ENCODE peak calls at places on chromosomes 16 and 17, in four cellular contexts. L, U, E and Z are unnamed samples.
A peak's percentile ranks its signal among the peaks of the same experiment; 100 is the strongest.

GRCh38 chr16:66874079-66874775 is 6.1 kb upstream of the PDP2 start:
- DNase-seq in L (no peak), U (no peak), E (no peak), Z (no peak)

GRCh38 chr17:77619851-77620250 is 338.7 kb upstream of the TNRC6C start:
- DNase-seq in L (no peak), U (no peak), E (no peak), Z (no peak)

GRCh38 chr16:31248344-31248743 is 11.4 kb upstream of the ITGAM start:
- DNase-seq in L (no peak), U (no peak), E (no peak), Z (no peak)

GRCh38 chr16:1525871-1526607 is 7.4 kb upstream of the TMEM204 start:
- DNase-seq in L (no peak), U (no peak), E (no peak), Z (no peak)

GRCh38 chr16:85301171-85301690 is 189.0 kb upstream of the CIBAR2 start:
- DNase-seq in L (no peak), U (no peak), E (no peak), Z (no peak)

GRCh38 chr16:68147438-68147837 is 62.3 kb downstream of the NFATC3 start:
- DNase-seq in L (no peak), U (no peak), E (no peak), Z (no peak)

GRCh38 chr17:57861000-57861736 is 11.3 kb upstream of the MRPS23 start:
- DNase-seq in L (peak; percentile 58), U (peak; percentile 94), E (peak; percentile 63), Z (no peak)

GRCh38 chr16:83680980-83681379 is 126.8 kb upstream of the HSBP1 start:
- DNase-seq in L (no peak), U (no peak), E (no peak), Z (no peak)

GRCh38 chr17:6135216-6135615 is 65.0 kb downstream of the WSCD1 start:
- DNase-seq in L (no peak), U (no peak), E (no peak), Z (no peak)

GRCh38 chr17:47225436-47225858 is 16.3 kb downstream of the MYL4 start:
- DNase-seq in L (no peak), U (peak; percentile 45), E (no peak), Z (no peak)

GRCh38 chr16:5020551-5020950 is 13.2 kb downstream of the NAGPA start:
- DNase-seq in L (no peak), U (no peak), E (no peak), Z (no peak)

GRCh38 chr17:11853321-11854151 is 143.7 kb downstream of the ZNF18 start:
- DNase-seq in L (no peak), U (no peak), E (no peak), Z (no peak)

GRCh38 chr16:85994492-85995433 is 95.8 kb downstream of the IRF8 start:
- DNase-seq in L (no peak), U (no peak), E (no peak), Z (no peak)

GRCh38 chr16:65950211-65950610 is 416.3 kb upstream of the CDH5 start:
- DNase-seq in L (no peak), U (no peak), E (no peak), Z (no peak)

DNA sequence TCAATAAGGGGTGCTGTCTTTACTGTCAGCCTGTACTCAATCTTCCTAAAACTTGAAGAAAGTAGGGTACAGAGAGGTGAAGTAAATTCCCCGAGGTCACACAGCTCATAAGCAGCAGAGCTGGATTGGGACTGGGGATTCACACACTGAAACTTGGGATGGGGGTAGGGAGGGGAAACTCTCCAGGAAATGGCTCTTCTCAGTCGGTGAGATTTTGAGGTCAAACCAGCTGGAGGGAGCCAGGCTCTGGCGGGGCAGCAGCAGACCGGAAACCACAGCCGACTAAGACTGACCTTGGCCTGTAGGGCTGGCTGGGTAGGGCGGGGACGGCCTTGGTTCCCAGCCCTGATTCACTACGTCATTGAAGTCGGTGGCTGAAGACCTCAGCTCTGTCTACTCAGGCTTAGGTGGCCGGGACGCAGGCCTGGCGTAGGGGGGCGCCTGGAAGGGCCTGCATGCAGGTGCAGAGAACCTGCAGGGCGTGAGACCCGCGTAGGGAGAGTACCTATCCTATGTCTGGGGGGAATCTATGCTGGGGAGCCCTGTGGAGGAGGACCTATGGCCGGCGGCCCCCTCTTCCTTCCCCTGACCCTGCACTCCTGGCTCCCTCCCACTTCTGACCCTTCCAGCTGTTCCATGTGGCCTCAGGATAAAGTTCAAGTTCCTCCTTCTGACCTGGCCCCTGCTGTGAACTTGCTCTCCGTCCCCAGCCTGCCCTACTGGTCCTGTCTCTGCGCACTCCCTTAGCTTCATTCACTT is 11.8 kb upstream of the SLC4A1 start:
- DNase-seq in L (peak; percentile 80), U (peak; percentile 86), E (peak; percentile 81), Z (no peak)
- TF ChIP-seq ELF4 in L (no peak), U (no peak), E (peak; percentile 32), Z (no peak)

DNA sequence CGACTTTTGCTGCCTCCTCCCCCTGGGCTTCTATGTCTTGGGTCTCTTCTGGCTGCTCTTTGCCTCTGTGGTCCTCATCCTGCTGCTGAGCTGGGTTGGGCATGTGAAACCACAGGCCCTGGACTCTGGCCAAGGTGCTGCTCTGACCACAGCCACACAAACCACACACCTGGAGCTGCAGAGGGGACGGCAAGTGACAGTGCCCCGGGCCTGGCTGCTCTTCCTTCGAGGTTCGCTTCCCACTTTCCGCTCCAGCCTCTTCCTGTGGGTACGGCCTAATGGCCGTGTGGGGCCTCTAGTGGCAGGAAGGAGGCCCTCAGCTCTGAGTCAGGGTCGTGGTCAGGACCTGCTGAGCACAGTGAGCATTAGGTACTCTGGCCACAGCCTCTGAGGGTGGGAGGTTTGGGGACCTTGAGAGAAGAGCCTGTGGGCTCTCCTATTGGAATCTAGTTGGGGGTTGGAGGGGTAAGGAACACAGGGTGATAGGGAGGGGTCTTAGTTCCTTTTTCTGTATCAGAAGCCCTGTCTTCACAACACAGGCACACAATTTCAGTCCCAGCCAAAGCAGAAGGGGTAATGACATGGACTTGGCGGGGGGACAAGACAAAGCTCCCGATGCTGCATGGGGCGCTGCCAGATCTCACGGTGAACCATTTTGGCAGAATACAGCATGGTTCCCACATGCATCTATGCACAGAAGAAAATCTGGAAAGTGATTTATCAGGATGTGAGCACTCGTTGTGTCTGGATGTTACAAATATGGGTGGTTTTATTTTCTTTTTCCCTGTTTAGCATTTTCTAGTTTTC is 2.3 kb downstream of the GP1BA start:
- DNase-seq in L (peak; percentile 50), U (peak; percentile 46), E (peak; percentile 28), Z (no peak)
- TF ChIP-seq ELF4 in L (no peak), U (no peak), E (no peak), Z (no peak)

DNA sequence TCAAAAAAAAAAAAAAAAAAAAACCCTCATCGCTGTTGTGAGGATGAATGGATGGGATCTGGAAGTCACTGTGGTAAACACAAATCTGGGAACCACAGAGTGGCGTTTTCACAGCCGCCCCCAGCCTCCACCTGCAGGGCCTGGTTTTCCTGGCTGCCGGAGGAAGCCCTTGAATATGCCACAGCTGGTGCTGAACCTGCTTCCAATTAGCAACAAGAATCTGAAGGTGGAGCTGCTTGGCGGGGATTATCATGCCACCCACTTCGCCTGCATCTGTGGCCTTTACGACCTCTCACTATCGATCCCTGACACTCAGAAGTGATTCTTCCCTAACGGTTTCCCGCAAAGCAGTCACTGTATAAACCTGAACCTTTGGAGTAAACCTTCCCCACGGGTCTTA is 16.1 kb downstream of the MRM3 start:
- DNase-seq in L (no peak), U (no peak), E (no peak), Z (no peak)
- TF ChIP-seq ELF4 in L (no peak), U (no peak), E (no peak), Z (no peak)

DNA sequence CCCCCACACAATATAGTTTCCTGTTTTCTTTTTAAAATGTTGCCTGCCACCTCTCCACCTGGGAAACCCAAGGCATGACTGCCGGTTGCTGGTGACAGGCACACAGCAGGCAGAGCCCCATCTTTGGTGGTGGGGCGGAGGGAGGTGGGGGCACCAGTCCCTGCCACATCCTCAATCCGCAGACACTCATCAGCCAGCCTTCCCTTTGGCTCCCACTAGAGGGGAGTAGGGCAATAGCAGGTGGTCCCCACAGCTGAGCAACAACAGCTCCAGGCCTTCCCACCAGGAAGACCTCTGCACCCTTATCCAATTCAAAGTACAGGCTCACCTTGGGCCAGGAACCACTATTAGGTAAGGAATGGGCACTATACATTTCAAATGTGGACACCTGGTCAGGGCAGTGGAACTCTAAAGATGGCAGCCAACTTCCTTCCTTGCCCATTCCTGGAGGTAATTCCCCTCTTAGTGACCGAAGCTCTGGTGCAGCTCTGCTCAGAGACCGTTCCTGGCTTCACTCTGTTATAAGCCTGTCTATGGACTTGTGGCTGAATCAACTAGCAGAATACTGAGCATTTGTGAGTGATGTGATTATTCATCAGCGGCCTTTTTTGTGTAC is 13.9 kb downstream of the RECQL5 start:
- DNase-seq in L (peak; percentile 76), U (peak; percentile 59), E (peak; percentile 66), Z (peak; percentile 80)
- TF ChIP-seq ELF4 in L (no peak), U (no peak), E (no peak), Z (no peak)

GRCh38 chr17:2067559-2067958 is 12.7 kb downstream of the HIC1 start:
- DNase-seq in L (no peak), U (no peak), E (no peak), Z (no peak)

GRCh38 chr17:2068101-2068518 is 13.2 kb downstream of the HIC1 start:
- DNase-seq in L (no peak), U (no peak), E (no peak), Z (no peak)

GRCh38 chr17:2068589-2069051 is 13.7 kb downstream of the HIC1 start:
- DNase-seq in L (no peak), U (no peak), E (no peak), Z (no peak)

GRCh38 chr17:2064980-2065785 is 10.3 kb downstream of the HIC1 start:
- DNase-seq in L (peak; percentile 90), U (no peak), E (peak; percentile 72), Z (peak; percentile 73)

DNA sequence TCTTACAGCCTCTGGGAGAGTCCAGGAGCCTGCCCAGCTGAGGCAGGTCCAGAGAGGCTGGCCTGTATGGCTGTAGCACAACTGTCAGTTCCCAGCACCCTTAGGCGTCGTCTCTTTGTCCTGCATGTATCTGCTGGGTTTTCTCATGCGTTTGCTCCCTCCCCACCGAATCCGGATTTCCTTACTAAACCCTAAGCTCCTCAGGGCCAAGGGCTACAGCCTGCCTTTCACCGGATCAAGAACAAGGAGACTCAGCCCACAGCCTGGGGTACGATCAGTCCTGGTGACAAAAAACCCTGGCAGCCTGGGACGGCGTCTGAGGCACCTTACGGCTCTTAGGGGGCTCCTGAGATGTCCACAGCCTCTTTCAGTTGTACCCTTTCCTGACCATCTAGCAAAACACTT is 12.1 kb downstream of the HIC1 start:
- DNase-seq in L (no peak), U (no peak), E (no peak), Z (no peak)
- TF ChIP-seq ELF4 in L (no peak), U (no peak), E (no peak), Z (no peak)

DNA sequence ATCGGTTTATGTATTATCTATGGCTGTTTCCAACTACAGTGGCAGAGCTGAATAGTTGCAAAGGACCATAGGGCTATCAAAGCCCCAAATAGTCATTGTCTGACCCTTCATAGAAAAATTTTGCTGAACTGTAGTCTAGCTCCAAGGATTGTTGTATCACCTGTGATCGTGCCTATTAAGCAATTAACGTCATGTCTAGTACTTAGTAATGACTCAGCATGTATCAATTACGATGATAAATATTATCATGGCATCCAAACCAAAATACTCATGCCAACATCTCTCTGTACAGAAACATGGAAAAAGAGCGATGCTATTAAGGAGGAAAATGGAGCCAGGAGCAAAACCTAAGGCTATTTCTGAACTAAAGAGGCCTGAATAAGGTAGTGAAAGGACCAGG is 165.5 kb downstream of the IRX3 start:
- DNase-seq in L (no peak), U (no peak), E (no peak), Z (no peak)
- TF ChIP-seq ELF4 in L (no peak), U (no peak), E (no peak), Z (no peak)

DNA sequence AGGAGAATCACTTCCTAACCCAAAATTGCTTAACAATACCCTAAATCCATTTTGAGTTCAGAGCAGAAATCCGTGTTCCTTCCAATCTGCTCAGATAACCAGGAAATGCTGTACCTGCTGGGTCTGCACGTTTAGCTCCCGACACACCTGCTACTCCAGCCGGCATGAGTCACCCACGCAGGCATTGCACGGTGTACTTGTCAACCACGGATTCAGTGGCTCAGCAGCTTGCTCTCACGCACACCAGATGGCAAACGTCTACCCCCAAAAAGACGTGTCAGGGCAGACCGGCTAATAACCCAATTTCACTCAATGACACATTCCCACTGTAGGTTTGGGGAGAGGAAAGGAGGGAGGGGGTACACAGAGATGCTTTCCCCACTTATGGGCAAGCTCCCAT is 468.1 kb downstream of the SOX9 start:
- DNase-seq in L (no peak), U (peak; percentile 67), E (no peak), Z (no peak)
- TF ChIP-seq ELF4 in L (no peak), U (no peak), E (no peak), Z (no peak)